ENCODE peak calls at places on chromosome 11, in seven cellular contexts. One of them, this sample, is unnamed.

GRCh38 chr11:118638726-118639125 is 31.3 kb downstream of the PHLDB1 start:
- DNase-seq in GM12878: no peak
- DNase-seq in K562: no peak
- DNase-seq in HCT116: no peak
- DNase-seq in SK-N-SH: no peak
- DNase-seq in HepG2: no peak
- DNase-seq in H1: no peak
- DNase-seq in this sample: no peak

GRCh38 chr11:131584694-131585592 is 214.5 kb downstream of the NTM start:
- DNase-seq in HCT116: no peak
- DNase-seq in H1: peak; percentile 41
- DNase-seq in GM12878: no peak
- DNase-seq in SK-N-SH: peak; percentile 9
- DNase-seq in K562: peak; percentile 14
- DNase-seq in HepG2: no peak
- DNase-seq in this sample: no peak

GRCh38 chr11:62652156-62653006 is 721 bp downstream of the INTS5 start:
- DNase-seq in GM12878: no peak
- DNase-seq in H1: no peak
- DNase-seq in SK-N-SH: no peak
- DNase-seq in HepG2: no peak
- DNase-seq in K562: peak; percentile 31
- DNase-seq in HCT116: no peak
- DNase-seq in this sample: no peak

GRCh38 chr11:80103149-80103859 is 662.5 kb upstream of the TENM4 start:
- DNase-seq in GM12878: no peak
- DNase-seq in K562: no peak
- DNase-seq in HepG2: peak; percentile 15
- DNase-seq in H1: no peak
- DNase-seq in HCT116: no peak
- DNase-seq in SK-N-SH: no peak
- DNase-seq in this sample: peak; percentile 2

GRCh38 chr11:92969634-92970347 is at the start of gene MTNR1B:
- DNase-seq in HepG2: no peak
- DNase-seq in SK-N-SH: peak; percentile 74
- DNase-seq in H1: no peak
- DNase-seq in K562: no peak
- DNase-seq in GM12878: no peak
- DNase-seq in HCT116: no peak
- DNase-seq in this sample: no peak

GRCh38 chr11:19121646-19122045 is 4.7 kb downstream of the ZDHHC13 start:
- DNase-seq in HCT116: no peak
- DNase-seq in GM12878: no peak
- DNase-seq in HepG2: no peak
- DNase-seq in H1: no peak
- DNase-seq in SK-N-SH: no peak
- DNase-seq in K562: peak; percentile 16
- DNase-seq in this sample: no peak

GRCh38 chr11:84671325-84672019 is 955.7 kb downstream of the DLG2 start:
- DNase-seq in SK-N-SH: no peak
- DNase-seq in H1: no peak
- DNase-seq in K562: no peak
- DNase-seq in HepG2: no peak
- DNase-seq in HCT116: no peak
- DNase-seq in GM12878: no peak
- DNase-seq in this sample: no peak

GRCh38 chr11:111403021-111403725 is 24.1 kb upstream of the POU2AF1 start:
- DNase-seq in GM12878: no peak
- DNase-seq in K562: no peak
- DNase-seq in H1: no peak
- DNase-seq in HCT116: no peak
- DNase-seq in SK-N-SH: no peak
- DNase-seq in HepG2: no peak
- DNase-seq in this sample: no peak

GRCh38 chr11:106159846-106160245 is 82.4 kb downstream of the AASDHPPT start:
- DNase-seq in HCT116: no peak
- DNase-seq in H1: no peak
- DNase-seq in SK-N-SH: no peak
- DNase-seq in GM12878: no peak
- DNase-seq in K562: no peak
- DNase-seq in HepG2: no peak
- DNase-seq in this sample: no peak

GRCh38 chr11:64742087-64742939 is 1.6 kb downstream of the RASGRP2 start:
- DNase-seq in HepG2: no peak
- DNase-seq in HCT116: no peak
- DNase-seq in K562: peak; percentile 72
- DNase-seq in H1: no peak
- DNase-seq in GM12878: no peak
- DNase-seq in SK-N-SH: no peak
- DNase-seq in this sample: no peak

GRCh38 chr11:70145025-70145529 is 58.0 kb upstream of the FADD start:
- DNase-seq in H1: no peak
- DNase-seq in K562: no peak
- DNase-seq in HepG2: no peak
- DNase-seq in HCT116: no peak
- DNase-seq in SK-N-SH: no peak
- DNase-seq in GM12878: no peak
- DNase-seq in this sample: no peak

GRCh38 chr11:65279713-65280459 is 18.1 kb downstream of the POLA2 start:
- DNase-seq in K562: peak; percentile 34
- DNase-seq in HepG2: peak; percentile 24
- DNase-seq in HCT116: peak; percentile 96
- DNase-seq in SK-N-SH: no peak
- DNase-seq in H1: no peak
- DNase-seq in GM12878: peak; percentile 46
- DNase-seq in this sample: peak; percentile 30

GRCh38 chr11:63567044-63567840 is 4.1 kb upstream of the PLAAT2 start:
- DNase-seq in H1: no peak
- DNase-seq in SK-N-SH: no peak
- DNase-seq in HepG2: peak; percentile 32
- DNase-seq in GM12878: peak; percentile 95
- DNase-seq in K562: peak; percentile 90
- DNase-seq in HCT116: peak; percentile 68
- DNase-seq in this sample: peak; percentile 25

GRCh38 chr11:59678118-59678812 is 9.4 kb upstream of the PATL1 start:
- DNase-seq in SK-N-SH: no peak
- DNase-seq in K562: no peak
- DNase-seq in GM12878: no peak
- DNase-seq in HCT116: no peak
- DNase-seq in HepG2: no peak
- DNase-seq in H1: no peak
- DNase-seq in this sample: no peak

GRCh38 chr11:3903207-3903896 is 47.9 kb downstream of the STIM1 start:
- DNase-seq in H1: no peak
- DNase-seq in HCT116: no peak
- DNase-seq in HepG2: no peak
- DNase-seq in SK-N-SH: no peak
- DNase-seq in K562: peak; percentile 55
- DNase-seq in GM12878: no peak
- DNase-seq in this sample: no peak

GRCh38 chr11:5928269-5928668 is 13.8 kb upstream of the OR56A3 start:
- DNase-seq in HCT116: no peak
- DNase-seq in SK-N-SH: no peak
- DNase-seq in K562: no peak
- DNase-seq in HepG2: no peak
- DNase-seq in GM12878: no peak
- DNase-seq in H1: no peak
- DNase-seq in this sample: no peak

GRCh38 chr11:69702769-69703510 is 882 bp downstream of the FGF19 start:
- DNase-seq in GM12878: no peak
- DNase-seq in H1: no peak
- DNase-seq in HepG2: no peak
- DNase-seq in K562: no peak
- DNase-seq in SK-N-SH: no peak
- DNase-seq in HCT116: no peak
- DNase-seq in this sample: no peak

GRCh38 chr11:2805388-2806057 is 80.1 kb downstream of the CDKN1C start:
- DNase-seq in HCT116: no peak
- DNase-seq in H1: no peak
- DNase-seq in K562: peak; percentile 29
- DNase-seq in SK-N-SH: no peak
- DNase-seq in GM12878: no peak
- DNase-seq in HepG2: no peak
- DNase-seq in this sample: no peak

GRCh38 chr11:88799749-88800500 is 265.9 kb downstream of the GRM5 start:
- DNase-seq in GM12878: no peak
- DNase-seq in HCT116: no peak
- DNase-seq in H1: no peak
- DNase-seq in SK-N-SH: no peak
- DNase-seq in K562: no peak
- DNase-seq in HepG2: no peak
- DNase-seq in this sample: no peak

GRCh38 chr11:95081412-95081811 is 8.2 kb upstream of the ENDOD1 start:
- DNase-seq in HCT116: no peak
- DNase-seq in GM12878: no peak
- DNase-seq in K562: no peak
- DNase-seq in H1: no peak
- DNase-seq in SK-N-SH: no peak
- DNase-seq in HepG2: no peak
- DNase-seq in this sample: no peak

GRCh38 chr11:107591098-107591445 is at the start of gene ELMOD1:
- DNase-seq in GM12878: no peak
- DNase-seq in HCT116: no peak
- DNase-seq in HepG2: peak; percentile 7
- DNase-seq in SK-N-SH: peak; percentile 90
- DNase-seq in H1: no peak
- DNase-seq in K562: peak; percentile 51
- DNase-seq in this sample: no peak

GRCh38 chr11:83816572-83817187 is 530.5 kb upstream of the CCDC90B start:
- DNase-seq in SK-N-SH: peak; percentile 8
- DNase-seq in GM12878: no peak
- DNase-seq in H1: no peak
- DNase-seq in HepG2: peak; percentile 9
- DNase-seq in HCT116: no peak
- DNase-seq in K562: peak; percentile 6
- DNase-seq in this sample: no peak

GRCh38 chr11:40722179-40722795 is 737.2 kb downstream of the LRRC4C start:
- DNase-seq in K562: peak; percentile 26
- DNase-seq in GM12878: no peak
- DNase-seq in H1: no peak
- DNase-seq in HepG2: peak; percentile 15
- DNase-seq in HCT116: no peak
- DNase-seq in SK-N-SH: peak; percentile 44
- DNase-seq in this sample: peak; percentile 35

GRCh38 chr11:63909621-63910506 is 7.1 kb downstream of the RCOR2 start:
- DNase-seq in K562: no peak
- DNase-seq in H1: no peak
- DNase-seq in HepG2: no peak
- DNase-seq in HCT116: no peak
- DNase-seq in SK-N-SH: peak; percentile 94
- DNase-seq in GM12878: no peak
- DNase-seq in this sample: no peak

GRCh38 chr11:61007383-61007970 is 36.0 kb downstream of the CD6 start:
- DNase-seq in H1: no peak
- DNase-seq in HepG2: no peak
- DNase-seq in HCT116: no peak
- DNase-seq in SK-N-SH: peak; percentile 78
- DNase-seq in GM12878: no peak
- DNase-seq in K562: no peak
- DNase-seq in this sample: no peak
- TF ChIP-seq SIN3A in H1: no peak
- TF ChIP-seq SIN3A in HepG2: no peak
- TF ChIP-seq SIN3A in HCT116: no peak
- TF ChIP-seq SIN3A in SK-N-SH: no peak
- TF ChIP-seq SIN3A in GM12878: no peak
- TF ChIP-seq SIN3A in K562: no peak
- TF ChIP-seq SIN3A in this sample: no peak

GRCh38 chr11:117198613-117199012 is 557 bp upstream of the TAGLN start:
- DNase-seq in HCT116: no peak
- DNase-seq in GM12878: no peak
- DNase-seq in H1: no peak
- DNase-seq in HepG2: no peak
- DNase-seq in SK-N-SH: no peak
- DNase-seq in K562: no peak
- DNase-seq in this sample: no peak
- H3K4me1 ChIP-seq in HCT116: peaks cover 26% of the 10 kb centered on the region
- H3K4me1 ChIP-seq in GM12878: no peaks in the 10 kb centered on the region
- H3K4me1 ChIP-seq in H1: peaks cover 26% of the 10 kb centered on the region
- H3K4me1 ChIP-seq in HepG2: peaks cover 9% of the 10 kb centered on the region
- H3K4me1 ChIP-seq in SK-N-SH: peaks cover 9% of the 10 kb centered on the region
- H3K4me1 ChIP-seq in K562: no peaks in the 10 kb centered on the region
- H3K4me1 ChIP-seq in this sample: peaks cover 6% of the 10 kb centered on the region

DNA sequence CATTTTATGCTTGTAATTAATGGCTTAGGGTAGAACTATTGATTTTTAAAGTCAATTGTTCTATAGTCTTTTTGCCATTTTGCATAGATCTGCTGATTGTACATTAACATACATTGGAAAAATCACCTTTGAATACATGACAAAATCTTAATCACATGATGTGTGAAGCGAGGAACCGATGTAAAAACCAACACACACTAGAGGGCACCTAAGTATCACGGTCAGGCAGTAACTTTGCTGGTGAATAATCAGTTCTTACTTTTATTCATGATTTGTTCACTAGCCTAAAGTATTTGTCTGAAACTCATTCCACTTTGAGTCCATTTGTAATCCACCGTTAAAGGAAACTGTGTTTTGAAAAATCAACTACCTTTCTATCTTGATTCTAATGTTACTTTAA is 28.2 kb downstream of the JHY start:
- DNase-seq in HepG2: peak; percentile 5
- DNase-seq in K562: peak; percentile 6
- DNase-seq in H1: no peak
- DNase-seq in GM12878: no peak
- DNase-seq in SK-N-SH: peak; percentile 30
- DNase-seq in HCT116: peak; percentile 8
- DNase-seq in this sample: peak; percentile 8
- TF ChIP-seq CTCF in HepG2: peak; percentile 57
- TF ChIP-seq CTCF in K562: peak; percentile 43
- TF ChIP-seq CTCF in H1: no peak
- TF ChIP-seq CTCF in GM12878: peak; percentile 14
- TF ChIP-seq CTCF in SK-N-SH: peak; percentile 58
- TF ChIP-seq CTCF in HCT116: peak; percentile 58
- TF ChIP-seq CTCF in this sample: peak; percentile 61

DNA sequence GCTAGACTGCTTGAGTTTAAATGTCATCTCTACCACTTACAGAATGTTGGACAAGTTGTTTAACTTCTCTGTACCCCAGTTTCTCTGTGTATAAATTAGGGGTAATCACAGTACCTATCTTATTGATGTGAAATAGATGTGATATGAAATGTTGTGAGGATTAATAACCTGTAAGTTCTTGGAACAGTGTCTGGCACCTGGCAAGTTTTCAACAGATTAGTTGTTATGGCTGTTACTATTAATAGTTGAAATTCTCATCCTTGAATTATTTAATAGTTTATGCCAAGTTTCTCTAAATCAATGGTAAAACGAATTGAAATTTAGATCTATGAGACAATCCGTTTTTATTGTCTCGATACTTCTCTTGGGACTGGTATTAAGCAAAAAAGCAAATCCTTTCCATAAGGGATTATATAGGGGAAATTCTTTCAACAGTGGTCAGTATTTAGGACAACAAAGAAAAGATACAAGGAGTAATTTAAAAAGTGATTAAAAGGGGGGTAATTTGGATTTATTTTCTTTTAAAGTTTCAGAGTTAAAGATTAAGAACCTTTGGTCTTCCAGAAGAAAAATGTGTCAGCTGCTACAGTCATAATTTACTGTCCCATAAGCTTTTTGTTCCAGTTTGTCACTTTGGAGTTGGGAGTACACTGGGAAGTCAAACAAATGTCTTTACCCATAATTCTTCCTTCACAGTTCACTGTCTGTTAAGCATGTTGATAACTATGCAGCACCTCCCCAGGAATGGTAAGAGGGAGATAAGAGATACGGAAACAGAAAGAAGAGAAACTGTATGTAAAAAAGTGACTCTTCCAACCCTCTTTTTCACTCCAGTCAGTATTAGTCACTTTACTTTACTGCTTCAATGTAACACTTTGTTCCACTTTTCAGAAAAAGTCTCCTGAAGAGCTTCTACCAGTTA is 13.2 kb downstream of the PDE3B start:
- DNase-seq in SK-N-SH: no peak
- DNase-seq in HepG2: peak; percentile 28
- DNase-seq in GM12878: no peak
- DNase-seq in HCT116: no peak
- DNase-seq in K562: peak; percentile 88
- DNase-seq in H1: no peak
- DNase-seq in this sample: no peak
- TF ChIP-seq SIN3A in SK-N-SH: no peak
- TF ChIP-seq SIN3A in HepG2: no peak
- TF ChIP-seq SIN3A in GM12878: no peak
- TF ChIP-seq SIN3A in HCT116: no peak
- TF ChIP-seq SIN3A in K562: no peak
- TF ChIP-seq SIN3A in H1: no peak
- TF ChIP-seq SIN3A in this sample: no peak

This sample was measured in Panc1.